ENCODE peak calls at places on chromosomes 13 and 19, in eight cellular contexts. One of them, this sample, is unnamed.

GRCh38 chr19:1651548-1652394 is 644 bp downstream of the TCF3 start:
- DNase-seq in osteoblast: peak; percentile 96
- DNase-seq in GM23338: peak; percentile 58
- DNase-seq in IMR-90: peak; percentile 23
- DNase-seq in endothelial cell of umbilical vein: peak; percentile 40
- DNase-seq in SK-N-SH: peak; percentile 82
- DNase-seq in OCI-LY7: peak; percentile 59
- DNase-seq in A549: peak; percentile 14
- DNase-seq in this sample: peak; percentile 75

GRCh38 chr19:13133241-13133870 is 15.3 kb downstream of the NACC1 start:
- DNase-seq in endothelial cell of umbilical vein: peak; percentile 25
- DNase-seq in A549: no peak
- DNase-seq in GM23338: no peak
- DNase-seq in IMR-90: no peak
- DNase-seq in SK-N-SH: no peak
- DNase-seq in OCI-LY7: no peak
- DNase-seq in osteoblast: peak; percentile 22
- DNase-seq in this sample: peak; percentile 2

GRCh38 chr19:34224996-34225658 is 29.2 kb upstream of the GARRE1 start:
- DNase-seq in osteoblast: no peak
- DNase-seq in GM23338: peak; percentile 70
- DNase-seq in endothelial cell of umbilical vein: no peak
- DNase-seq in OCI-LY7: no peak
- DNase-seq in IMR-90: peak; percentile 70
- DNase-seq in SK-N-SH: no peak
- DNase-seq in A549: no peak
- DNase-seq in this sample: no peak

GRCh38 chr13:109389456-109389855 is 396.9 kb downstream of the IRS2 start:
- DNase-seq in IMR-90: peak; percentile 37
- DNase-seq in endothelial cell of umbilical vein: no peak
- DNase-seq in A549: no peak
- DNase-seq in GM23338: no peak
- DNase-seq in osteoblast: no peak
- DNase-seq in OCI-LY7: no peak
- DNase-seq in SK-N-SH: no peak
- DNase-seq in this sample: no peak

GRCh38 chr13:67740871-67741475 is 510.8 kb upstream of the PCDH9 start:
- DNase-seq in A549: no peak
- DNase-seq in GM23338: peak; percentile 24
- DNase-seq in endothelial cell of umbilical vein: no peak
- DNase-seq in OCI-LY7: no peak
- DNase-seq in osteoblast: no peak
- DNase-seq in SK-N-SH: no peak
- DNase-seq in IMR-90: no peak
- DNase-seq in this sample: no peak

GRCh38 chr19:38658462-38659306 is 11.2 kb downstream of the ACTN4 start:
- DNase-seq in endothelial cell of umbilical vein: peak; percentile 98
- DNase-seq in GM23338: no peak
- DNase-seq in IMR-90: peak; percentile 100
- DNase-seq in SK-N-SH: no peak
- DNase-seq in osteoblast: peak; percentile 93
- DNase-seq in OCI-LY7: no peak
- DNase-seq in A549: peak; percentile 99
- DNase-seq in this sample: peak; percentile 92

GRCh38 chr13:28049215-28049614 is 51.2 kb downstream of the FLT3 start:
- DNase-seq in GM23338: no peak
- DNase-seq in osteoblast: no peak
- DNase-seq in A549: no peak
- DNase-seq in OCI-LY7: no peak
- DNase-seq in SK-N-SH: no peak
- DNase-seq in IMR-90: no peak
- DNase-seq in endothelial cell of umbilical vein: no peak
- DNase-seq in this sample: no peak

GRCh38 chr13:45941261-45941660 is 89.7 kb upstream of the SIAH3 start:
- DNase-seq in endothelial cell of umbilical vein: no peak
- DNase-seq in osteoblast: no peak
- DNase-seq in GM23338: peak; percentile 11
- DNase-seq in A549: no peak
- DNase-seq in OCI-LY7: no peak
- DNase-seq in SK-N-SH: no peak
- DNase-seq in IMR-90: no peak
- DNase-seq in this sample: no peak

GRCh38 chr19:8373867-8374813 is 10.2 kb downstream of the ANGPTL4 start:
- DNase-seq in IMR-90: no peak
- DNase-seq in SK-N-SH: peak; percentile 20
- DNase-seq in osteoblast: peak; percentile 68
- DNase-seq in GM23338: no peak
- DNase-seq in OCI-LY7: no peak
- DNase-seq in A549: no peak
- DNase-seq in endothelial cell of umbilical vein: no peak
- DNase-seq in this sample: no peak

GRCh38 chr19:48842744-48843162 is 6.5 kb upstream of the HSD17B14 start:
- DNase-seq in IMR-90: peak; percentile 48
- DNase-seq in OCI-LY7: peak; percentile 76
- DNase-seq in SK-N-SH: peak; percentile 80
- DNase-seq in A549: peak; percentile 48
- DNase-seq in endothelial cell of umbilical vein: peak; percentile 62
- DNase-seq in GM23338: peak; percentile 93
- DNase-seq in osteoblast: peak; percentile 92
- DNase-seq in this sample: peak; percentile 76

GRCh38 chr19:1133471-1133929 is 29.7 kb downstream of the GPX4 start:
- DNase-seq in osteoblast: peak; percentile 95
- DNase-seq in GM23338: peak; percentile 72
- DNase-seq in endothelial cell of umbilical vein: no peak
- DNase-seq in IMR-90: no peak
- DNase-seq in OCI-LY7: peak; percentile 93
- DNase-seq in A549: peak; percentile 41
- DNase-seq in SK-N-SH: peak; percentile 70
- DNase-seq in this sample: no peak

GRCh38 chr13:51005566-51005965 is 96.0 kb downstream of the RNASEH2B start:
- DNase-seq in GM23338: no peak
- DNase-seq in OCI-LY7: no peak
- DNase-seq in endothelial cell of umbilical vein: no peak
- DNase-seq in SK-N-SH: no peak
- DNase-seq in A549: no peak
- DNase-seq in IMR-90: no peak
- DNase-seq in osteoblast: no peak
- DNase-seq in this sample: no peak

GRCh38 chr13:48424212-48424611 is 11.3 kb upstream of the LPAR6 start:
- DNase-seq in SK-N-SH: no peak
- DNase-seq in endothelial cell of umbilical vein: no peak
- DNase-seq in GM23338: no peak
- DNase-seq in A549: no peak
- DNase-seq in osteoblast: no peak
- DNase-seq in IMR-90: no peak
- DNase-seq in OCI-LY7: no peak
- DNase-seq in this sample: no peak

GRCh38 chr19:56217039-56217949 is 15.2 kb downstream of the ZSCAN5C start:
- DNase-seq in IMR-90: peak; percentile 4
- DNase-seq in endothelial cell of umbilical vein: peak; percentile 29
- DNase-seq in A549: no peak
- DNase-seq in OCI-LY7: no peak
- DNase-seq in GM23338: peak; percentile 77
- DNase-seq in osteoblast: peak; percentile 94
- DNase-seq in SK-N-SH: peak; percentile 39
- DNase-seq in this sample: peak; percentile 14

GRCh38 chr13:109862627-109863026 is 76.2 kb upstream of the IRS2 start:
- DNase-seq in osteoblast: no peak
- DNase-seq in endothelial cell of umbilical vein: no peak
- DNase-seq in IMR-90: peak; percentile 80
- DNase-seq in A549: no peak
- DNase-seq in GM23338: no peak
- DNase-seq in OCI-LY7: no peak
- DNase-seq in SK-N-SH: no peak
- DNase-seq in this sample: no peak

GRCh38 chr19:50972795-50973376 is 3.5 kb upstream of the KLK6 start:
- DNase-seq in GM23338: no peak
- DNase-seq in osteoblast: no peak
- DNase-seq in A549: no peak
- DNase-seq in SK-N-SH: no peak
- DNase-seq in IMR-90: no peak
- DNase-seq in OCI-LY7: no peak
- DNase-seq in endothelial cell of umbilical vein: no peak
- DNase-seq in this sample: no peak

GRCh38 chr19:56111601-56112312 is 9.3 kb downstream of the ZNF787 start:
- DNase-seq in endothelial cell of umbilical vein: no peak
- DNase-seq in IMR-90: no peak
- DNase-seq in OCI-LY7: no peak
- DNase-seq in SK-N-SH: peak; percentile 33
- DNase-seq in GM23338: peak; percentile 53
- DNase-seq in A549: no peak
- DNase-seq in osteoblast: peak; percentile 76
- DNase-seq in this sample: no peak

GRCh38 chr13:91368676-91369425 is 21.4 kb downstream of the MIR17HG start:
- DNase-seq in A549: no peak
- DNase-seq in IMR-90: peak; percentile 19
- DNase-seq in osteoblast: no peak
- DNase-seq in GM23338: no peak
- DNase-seq in endothelial cell of umbilical vein: no peak
- DNase-seq in SK-N-SH: no peak
- DNase-seq in OCI-LY7: peak; percentile 33
- DNase-seq in this sample: no peak

GRCh38 chr19:50909240-50910070 is 1.7 kb downstream of the KLK4 start:
- DNase-seq in A549: peak; percentile 86
- DNase-seq in SK-N-SH: peak; percentile 83
- DNase-seq in OCI-LY7: peak; percentile 52
- DNase-seq in IMR-90: no peak
- DNase-seq in endothelial cell of umbilical vein: peak; percentile 47
- DNase-seq in GM23338: peak; percentile 99
- DNase-seq in osteoblast: peak; percentile 91
- DNase-seq in this sample: peak; percentile 69

GRCh38 chr13:27388236-27388635 is 36.2 kb upstream of the GTF3A start:
- DNase-seq in A549: no peak
- DNase-seq in osteoblast: no peak
- DNase-seq in IMR-90: no peak
- DNase-seq in OCI-LY7: no peak
- DNase-seq in GM23338: no peak
- DNase-seq in endothelial cell of umbilical vein: no peak
- DNase-seq in SK-N-SH: no peak
- DNase-seq in this sample: no peak

GRCh38 chr19:43594710-43595604 is 977 bp downstream of the IRGQ start:
- DNase-seq in IMR-90: peak; percentile 69
- DNase-seq in endothelial cell of umbilical vein: peak; percentile 72
- DNase-seq in A549: no peak
- DNase-seq in OCI-LY7: peak; percentile 81
- DNase-seq in SK-N-SH: peak; percentile 76
- DNase-seq in osteoblast: peak; percentile 94
- DNase-seq in GM23338: peak; percentile 89
- DNase-seq in this sample: peak; percentile 90

GRCh38 chr13:66358564-66358963 is 871.6 kb downstream of the PCDH9 start:
- DNase-seq in endothelial cell of umbilical vein: no peak
- DNase-seq in osteoblast: no peak
- DNase-seq in SK-N-SH: no peak
- DNase-seq in A549: no peak
- DNase-seq in GM23338: no peak
- DNase-seq in IMR-90: no peak
- DNase-seq in OCI-LY7: no peak
- DNase-seq in this sample: no peak

GRCh38 chr13:66349945-66350344 is 880.2 kb downstream of the PCDH9 start:
- DNase-seq in GM23338: no peak
- DNase-seq in OCI-LY7: no peak
- DNase-seq in endothelial cell of umbilical vein: no peak
- DNase-seq in SK-N-SH: no peak
- DNase-seq in A549: no peak
- DNase-seq in IMR-90: no peak
- DNase-seq in osteoblast: no peak
- DNase-seq in this sample: no peak

GRCh38 chr13:66348745-66349720 is 881.1 kb downstream of the PCDH9 start:
- DNase-seq in endothelial cell of umbilical vein: peak; percentile 7
- DNase-seq in IMR-90: no peak
- DNase-seq in SK-N-SH: no peak
- DNase-seq in GM23338: no peak
- DNase-seq in OCI-LY7: no peak
- DNase-seq in osteoblast: peak; percentile 10
- DNase-seq in A549: no peak
- DNase-seq in this sample: no peak

GRCh38 chr13:66354880-66355279 is 875.3 kb downstream of the PCDH9 start:
- DNase-seq in SK-N-SH: no peak
- DNase-seq in endothelial cell of umbilical vein: no peak
- DNase-seq in GM23338: no peak
- DNase-seq in osteoblast: no peak
- DNase-seq in IMR-90: no peak
- DNase-seq in A549: no peak
- DNase-seq in OCI-LY7: no peak
- DNase-seq in this sample: no peak

DNA sequence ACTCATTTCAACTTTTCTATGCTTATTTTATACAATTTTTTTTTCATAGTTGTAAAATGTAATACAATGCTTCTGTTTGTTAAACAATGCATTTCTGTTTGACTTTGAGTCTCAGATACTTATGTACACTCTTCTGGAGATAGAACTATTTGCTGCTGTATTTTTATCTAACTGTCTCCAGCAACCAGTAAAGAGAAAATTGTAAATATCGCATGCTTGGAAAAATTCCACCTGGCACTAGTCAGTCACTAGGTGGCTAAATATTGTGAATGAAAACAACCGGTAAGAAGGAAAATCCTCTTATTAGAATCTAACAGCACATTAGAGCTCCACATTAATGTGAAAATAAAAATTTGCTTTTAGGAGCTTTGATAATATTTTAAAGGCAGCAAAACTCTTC is 876.5 kb downstream of the PCDH9 start:
- DNase-seq in GM23338: no peak
- DNase-seq in IMR-90: no peak
- DNase-seq in SK-N-SH: no peak
- DNase-seq in A549: no peak
- DNase-seq in osteoblast: no peak
- DNase-seq in OCI-LY7: no peak
- DNase-seq in endothelial cell of umbilical vein: peak; percentile 5
- DNase-seq in this sample: peak; percentile 36
- TF ChIP-seq CTCF in GM23338: peak; percentile 10
- TF ChIP-seq CTCF in IMR-90: no peak
- TF ChIP-seq CTCF in SK-N-SH: no peak
- TF ChIP-seq CTCF in A549: no peak
- TF ChIP-seq CTCF in osteoblast: no peak
- TF ChIP-seq CTCF in OCI-LY7: no peak
- TF ChIP-seq CTCF in endothelial cell of umbilical vein: no peak
- TF ChIP-seq CTCF in this sample: no peak

GRCh38 chr13:113889467-113889866 is 25.6 kb upstream of the GAS6 start:
- DNase-seq in GM23338: no peak
- DNase-seq in IMR-90: no peak
- DNase-seq in osteoblast: no peak
- DNase-seq in OCI-LY7: no peak
- DNase-seq in endothelial cell of umbilical vein: no peak
- DNase-seq in SK-N-SH: no peak
- DNase-seq in A549: no peak
- DNase-seq in this sample: no peak
- H3K4me2 ChIP-seq in GM23338: no peak overlapping the region
- H3K4me2 ChIP-seq in IMR-90: no peak overlapping the region
- H3K4me2 ChIP-seq in osteoblast: no peak overlapping the region
- H3K4me2 ChIP-seq in OCI-LY7: no peak overlapping the region
- H3K4me2 ChIP-seq in endothelial cell of umbilical vein: no peak overlapping the region
- H3K4me2 ChIP-seq in SK-N-SH: no peak overlapping the region
- H3K4me2 ChIP-seq in A549: no peak overlapping the region
- H3K4me2 ChIP-seq in this sample: no peak overlapping the region

GRCh38 chr13:71808708-71809107 is 58.3 kb downstream of the DACH1 start:
- DNase-seq in osteoblast: no peak
- DNase-seq in endothelial cell of umbilical vein: no peak
- DNase-seq in OCI-LY7: no peak
- DNase-seq in IMR-90: no peak
- DNase-seq in GM23338: no peak
- DNase-seq in A549: no peak
- DNase-seq in SK-N-SH: no peak
- DNase-seq in this sample: no peak
- TF ChIP-seq CTCF in osteoblast: no peak
- TF ChIP-seq CTCF in endothelial cell of umbilical vein: no peak
- TF ChIP-seq CTCF in OCI-LY7: no peak
- TF ChIP-seq CTCF in IMR-90: no peak
- TF ChIP-seq CTCF in GM23338: no peak
- TF ChIP-seq CTCF in A549: no peak
- TF ChIP-seq CTCF in SK-N-SH: no peak
- TF ChIP-seq CTCF in this sample: no peak

GRCh38 chr19:6086081-6086858 is 24.0 kb downstream of the RFX2 start:
- DNase-seq in A549: no peak
- DNase-seq in IMR-90: peak; percentile 71
- DNase-seq in endothelial cell of umbilical vein: peak; percentile 70
- DNase-seq in osteoblast: no peak
- DNase-seq in GM23338: no peak
- DNase-seq in OCI-LY7: no peak
- DNase-seq in SK-N-SH: no peak
- DNase-seq in this sample: no peak
- H3K4me2 ChIP-seq in A549: peak overlapping the region; percentile 86
- H3K4me2 ChIP-seq in IMR-90: no peak overlapping the region
- H3K4me2 ChIP-seq in endothelial cell of umbilical vein: no peak overlapping the region
- H3K4me2 ChIP-seq in osteoblast: peak overlapping the region; percentile 25
- H3K4me2 ChIP-seq in GM23338: no peak overlapping the region
- H3K4me2 ChIP-seq in OCI-LY7: no peak overlapping the region
- H3K4me2 ChIP-seq in SK-N-SH: peak overlapping the region; percentile 56
- H3K4me2 ChIP-seq in this sample: peak overlapping the region; percentile 67